ENCODE peak calls at places on chromosome 16, in five cellular contexts. M, K, P, L and O are unnamed samples.
A peak's percentile ranks its signal among the peaks of the same experiment; 100 is the strongest.

GRCh38 chr16:1990336-1991134 is 765 bp downstream of the SYNGR3 start:
- DNase-seq in M (peak; percentile 68), K (no peak), P (no peak), L (peak; percentile 57), O (no peak)

GRCh38 chr16:82231021-82231787 is 61.2 kb upstream of the MPHOSPH6 start:
- DNase-seq in M (no peak), K (no peak), P (no peak), L (no peak), O (no peak)

GRCh38 chr16:87982491-87983415 is 31.5 kb downstream of the BANP start:
- DNase-seq in M (no peak), K (no peak), P (no peak), L (no peak), O (no peak)

GRCh38 chr16:64654137-64654652 is 467.7 kb downstream of the CDH11 start:
- DNase-seq in M (no peak), K (no peak), P (no peak), L (no peak), O (no peak)

GRCh38 chr16:2500937-2501750 is 12.6 kb upstream of the ATP6V0C start:
- DNase-seq in M (peak; percentile 85), K (peak; percentile 94), P (peak; percentile 69), L (peak; percentile 89), O (peak; percentile 91)

GRCh38 chr16:76484020-76484419 is 206.8 kb downstream of the CNTNAP4 start:
- DNase-seq in M (no peak), K (no peak), P (no peak), L (no peak), O (no peak)

GRCh38 chr16:52069866-52070265 is 477.1 kb downstream of the TOX3 start:
- DNase-seq in M (no peak), K (no peak), P (no peak), L (no peak), O (peak; percentile 79)

GRCh38 chr16:17277981-17278381 is 192.8 kb downstream of the XYLT1 start:
- DNase-seq in M (no peak), K (peak; percentile 81), P (no peak), L (no peak), O (no peak)

GRCh38 chr16:29983420-29984136 is 9.9 kb downstream of the TAOK2 start:
- DNase-seq in M (peak; percentile 41), K (no peak), P (no peak), L (peak; percentile 41), O (no peak)

GRCh38 chr16:29984137-29984763 is 10.6 kb downstream of the TAOK2 start:
- DNase-seq in M (no peak), K (no peak), P (no peak), L (peak; percentile 70), O (no peak)

GRCh38 chr16:29986231-29986630 is 9.2 kb downstream of the HIRIP3 start:
- DNase-seq in M (no peak), K (no peak), P (no peak), L (peak; percentile 44), O (no peak)

GRCh38 chr16:29985271-29985811 is 10.1 kb downstream of the HIRIP3 start:
- DNase-seq in M (peak; percentile 33), K (no peak), P (no peak), L (peak; percentile 43), O (no peak)

DNA sequence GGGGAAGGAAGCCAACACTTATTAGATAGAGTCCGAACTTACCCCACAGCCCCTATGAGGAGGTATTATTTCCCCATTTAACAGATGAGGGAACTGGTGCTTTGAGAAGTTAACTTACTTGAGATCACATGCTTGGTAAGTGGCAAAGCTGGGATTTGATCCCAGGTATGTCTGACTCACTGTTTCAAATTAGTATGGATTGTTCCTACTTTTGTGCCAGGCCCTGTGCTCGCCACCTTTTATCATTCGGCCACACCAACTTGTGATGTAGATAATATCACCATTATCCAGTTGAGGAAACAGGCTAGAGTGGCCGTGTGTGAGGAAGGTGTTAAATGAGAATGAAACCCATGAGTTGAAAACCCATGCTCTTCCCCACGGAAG is 10.7 kb downstream of the HIRIP3 start:
- DNase-seq in M (no peak), K (no peak), P (no peak), L (no peak), O (no peak)
- H3K4me1 ChIP-seq in M (no peaks in the 10 kb centered on the region), K (peaks cover 6% of the 10 kb centered on the region), P (no peaks in the 10 kb centered on the region), L (peaks cover 35% of the 10 kb centered on the region), O (no peaks in the 10 kb centered on the region)

DNA sequence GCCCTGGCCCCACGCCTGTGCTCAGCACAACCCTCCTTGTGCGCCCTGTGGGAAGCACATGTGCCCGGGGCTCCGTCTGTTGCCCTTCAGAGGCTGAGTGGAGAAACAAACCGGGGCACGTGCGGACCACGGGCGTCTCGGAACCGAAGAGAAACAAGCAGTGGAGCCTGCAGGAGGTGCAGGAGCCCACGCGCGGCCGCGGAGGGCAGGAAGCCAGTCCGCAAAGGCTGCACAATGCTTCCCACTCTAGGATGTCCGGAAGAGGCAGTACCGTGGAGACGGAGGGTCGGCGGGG is 75.5 kb upstream of the GNG13 start:
- DNase-seq in M (peak; percentile 23), K (no peak), P (no peak), L (peak; percentile 28), O (no peak)
- H3K4me1 ChIP-seq in M (no peaks in the 10 kb centered on the region), K (no peaks in the 10 kb centered on the region), P (no peaks in the 10 kb centered on the region), L (no peaks in the 10 kb centered on the region), O (no peaks in the 10 kb centered on the region)

DNA sequence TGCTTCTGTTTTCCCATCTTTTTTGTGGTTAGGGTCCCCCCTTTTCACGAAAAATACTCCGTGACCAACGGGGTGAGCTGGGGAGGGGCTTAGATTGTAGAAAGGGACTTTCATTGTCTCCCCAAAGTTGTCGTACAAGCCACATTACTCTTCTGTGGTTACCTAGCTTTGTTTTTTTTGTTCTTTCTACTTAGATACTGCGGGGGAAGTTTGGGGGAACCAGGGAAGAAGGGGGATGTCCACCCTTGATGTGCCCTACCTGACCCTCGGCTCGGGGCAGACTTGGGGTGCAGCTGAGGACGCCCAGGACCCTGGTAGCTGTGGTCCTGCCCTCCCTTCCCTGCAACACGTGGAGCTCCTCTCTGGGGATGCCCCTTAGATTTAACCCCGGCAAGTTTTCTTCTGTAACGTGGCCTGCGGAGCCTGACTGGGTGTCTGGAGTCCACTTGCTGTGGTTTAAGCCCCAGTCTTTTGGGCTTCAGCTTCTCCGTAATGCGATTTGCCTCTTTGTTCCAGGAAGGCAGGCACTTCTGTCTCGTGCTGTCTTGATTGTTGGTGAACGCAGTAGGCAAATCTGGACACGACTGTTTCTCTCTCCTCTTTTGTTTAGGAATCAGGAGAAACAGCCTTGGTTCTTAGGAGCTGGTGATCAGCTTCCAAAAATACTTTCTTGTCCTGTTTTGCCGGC is 895 bp downstream of the ABCC1 start:
- DNase-seq in M (peak; percentile 70), K (peak; percentile 72), P (peak; percentile 28), L (no peak), O (peak; percentile 48)
- H3K4me1 ChIP-seq in M (peaks cover 27% of the 10 kb centered on the region), K (peaks cover 19% of the 10 kb centered on the region), P (peaks cover 13% of the 10 kb centered on the region), L (peaks cover 48% of the 10 kb centered on the region), O (peaks cover 15% of the 10 kb centered on the region)

DNA sequence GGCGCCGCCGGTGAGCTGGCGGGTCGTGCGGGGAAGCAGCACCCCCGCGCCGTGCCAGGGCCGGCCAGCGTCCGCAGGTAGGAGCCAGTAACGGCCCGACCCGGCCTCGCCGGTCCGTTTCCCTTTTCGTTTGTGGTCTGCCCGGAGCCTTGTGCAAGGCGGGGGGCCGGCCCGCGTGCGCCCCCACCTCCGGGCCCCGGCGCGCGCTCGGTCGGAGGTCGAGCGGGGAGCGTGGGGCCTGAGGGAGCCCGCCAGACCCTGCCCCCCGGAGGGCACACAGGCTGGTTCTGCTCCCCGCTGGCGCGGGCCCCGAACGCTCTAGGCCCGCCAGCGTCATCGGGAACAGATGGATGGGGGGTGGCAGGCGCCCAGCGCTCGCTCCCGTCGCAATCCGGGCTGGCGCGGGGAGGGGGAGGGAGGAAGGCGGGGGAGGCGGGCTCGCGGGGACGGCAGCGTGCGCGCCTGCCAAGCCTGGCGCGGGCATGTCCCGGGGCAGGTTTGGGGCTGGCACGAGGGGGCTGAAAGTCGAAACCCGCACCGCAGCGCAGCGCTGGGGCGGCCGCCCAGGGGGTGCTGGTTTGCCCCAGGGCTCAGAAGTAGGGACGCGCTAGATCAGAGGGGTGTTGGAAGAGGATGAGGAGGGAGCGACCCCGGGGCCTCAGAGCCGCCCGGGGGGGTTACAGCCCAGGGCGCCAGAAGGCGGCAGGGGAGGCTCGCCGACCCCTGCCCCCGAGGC is 1.5 kb upstream of the GSE1 start:
- DNase-seq in M (peak; percentile 65), K (peak; percentile 92), P (peak; percentile 30), L (peak; percentile 89), O (peak; percentile 93)
- H3K4me1 ChIP-seq in M (peaks cover 51% of the 10 kb centered on the region), K (peaks cover 58% of the 10 kb centered on the region), P (peaks cover 60% of the 10 kb centered on the region), L (peaks cover 83% of the 10 kb centered on the region), O (peaks cover 65% of the 10 kb centered on the region)

GRCh38 chr16:69834817-69835477 is 72.8 kb downstream of the WWP2 start:
- DNase-seq in M (no peak), K (no peak), P (no peak), L (no peak), O (no peak)
- H3K4me1 ChIP-seq in M (no peaks in the 10 kb centered on the region), K (peaks cover 44% of the 10 kb centered on the region), P (no peaks in the 10 kb centered on the region), L (peaks cover 51% of the 10 kb centered on the region), O (peaks cover 19% of the 10 kb centered on the region)

GRCh38 chr16:84396537-84397008 is 28.2 kb downstream of the ATP2C2 start:
- DNase-seq in M (no peak), K (no peak), P (no peak), L (peak; percentile 86), O (no peak)
- H3K4me1 ChIP-seq in M (no peaks in the 10 kb centered on the region), K (no peaks in the 10 kb centered on the region), P (no peaks in the 10 kb centered on the region), L (no peaks in the 10 kb centered on the region), O (no peaks in the 10 kb centered on the region)

GRCh38 chr16:66562409-66562808 is 3.8 kb upstream of the CMTM1 start:
- DNase-seq in M (no peak), K (no peak), P (no peak), L (no peak), O (no peak)

GRCh38 chr16:66561381-66562080 is 4.7 kb upstream of the CMTM1 start:
- DNase-seq in M (no peak), K (no peak), P (no peak), L (no peak), O (no peak)

GRCh38 chr16:66563574-66564334 is 2.5 kb upstream of the CMTM1 start:
- DNase-seq in M (no peak), K (no peak), P (no peak), L (no peak), O (no peak)

GRCh38 chr16:66562986-66563385 is 3.3 kb upstream of the CMTM1 start:
- DNase-seq in M (no peak), K (no peak), P (no peak), L (no peak), O (no peak)

DNA sequence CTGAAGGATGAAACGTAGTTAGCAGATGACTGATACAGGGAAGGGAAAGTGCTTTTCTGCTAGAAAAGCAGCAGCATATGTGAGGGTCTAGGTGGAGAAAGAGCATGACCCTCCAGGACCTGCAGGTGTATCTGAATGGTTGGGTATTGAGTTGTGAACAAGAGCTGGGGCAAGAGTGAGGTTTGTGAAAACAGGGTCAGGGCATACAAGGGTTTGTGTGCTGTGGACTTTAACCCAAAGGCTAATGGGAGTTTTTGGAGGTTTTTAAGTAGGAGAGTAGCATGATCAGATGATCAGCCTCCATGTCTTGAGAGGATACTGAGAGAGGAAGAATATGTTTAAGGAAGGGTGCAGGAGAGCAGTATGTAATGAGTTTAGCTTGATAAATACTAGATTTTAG is 6.1 kb upstream of the CMTM1 start:
- DNase-seq in M (no peak), K (no peak), P (no peak), L (no peak), O (no peak)
- H3K4me1 ChIP-seq in M (peaks cover 52% of the 10 kb centered on the region), K (no peaks in the 10 kb centered on the region), P (peaks cover 41% of the 10 kb centered on the region), L (peaks cover 20% of the 10 kb centered on the region), O (no peaks in the 10 kb centered on the region)

GRCh38 chr16:89368604-89369249 is 121.6 kb downstream of the ANKRD11 start:
- DNase-seq in M (no peak), K (no peak), P (no peak), L (no peak), O (no peak)
- H3K4me1 ChIP-seq in M (peaks cover 68% of the 10 kb centered on the region), K (peaks cover 14% of the 10 kb centered on the region), P (peaks cover 33% of the 10 kb centered on the region), L (peaks cover 58% of the 10 kb centered on the region), O (peaks cover 5% of the 10 kb centered on the region)